ENCODE peak calls at places on chromosomes 4 and X, in seven cellular contexts. Q is heart right ventricle, F is psoas muscle, T is kidney epithelial cell, R is ascending aorta, H is choroid plexus epithelial cell, B is endodermal cell. Y is an unnamed sample.
A peak's percentile ranks its signal among the peaks of the same experiment; 100 is the strongest.

GRCh38 chr4:78634011-78634664 is 82.6 kb downstream of the ANXA3 start:
- DNase-seq in B (no peak), T (no peak), Q (peak; percentile 43), R (peak; percentile 38), H (no peak), F (no peak), Y (no peak)

GRCh38 chr4:112951362-112951962 is 98.0 kb upstream of the ANK2 start:
- DNase-seq in F (no peak), B (no peak), R (no peak), H (peak; percentile 40), T (no peak), Q (no peak), Y (no peak)

GRCh38 chrX:13377537-13377936 is 57.7 kb upstream of the ATXN3L start:
- DNase-seq in R (no peak), B (no peak), F (no peak), T (no peak), Q (peak; percentile 41), H (peak; percentile 79), Y (peak; percentile 95)

GRCh38 chr4:87219648-87220093 is 747 bp downstream of the KLHL8 start:
- DNase-seq in F (peak; percentile 57), R (no peak), H (peak; percentile 72), Q (peak; percentile 45), T (no peak), B (peak; percentile 77), Y (peak; percentile 14)

GRCh38 chr4:123892368-123892961 is 495.9 kb downstream of the SPRY1 start:
- DNase-seq in F (no peak), B (no peak), R (no peak), Q (no peak), H (peak; percentile 19), T (no peak), Y (no peak)

GRCh38 chr4:38075370-38076152 is 115.4 kb downstream of the PTTG2 start:
- DNase-seq in B (no peak), F (no peak), Q (peak; percentile 58), R (no peak), H (peak; percentile 61), T (no peak), Y (no peak)

GRCh38 chrX:55783723-55784122 is 66.2 kb downstream of the RRAGB start:
- DNase-seq in H (no peak), Q (no peak), T (no peak), B (no peak), R (no peak), F (no peak), Y (no peak)

GRCh38 chrX:9671998-9672397 is 93.6 kb downstream of the GPR143 start:
- DNase-seq in B (no peak), Q (no peak), R (no peak), H (no peak), F (no peak), T (no peak), Y (no peak)

GRCh38 chrX:88560673-88561330 is 186.2 kb upstream of the CPXCR1 start:
- DNase-seq in T (no peak), Q (no peak), B (no peak), R (no peak), H (no peak), F (no peak), Y (no peak)

GRCh38 chr4:1012031-1012739 is 759 bp downstream of the FGFRL1 start:
- DNase-seq in F (no peak), H (peak; percentile 36), B (peak; percentile 87), Q (no peak), T (no peak), R (no peak), Y (no peak)

GRCh38 chr4:39255266-39255665 is 72.9 kb downstream of the WDR19 start:
- DNase-seq in R (no peak), F (no peak), B (no peak), H (peak; percentile 59), Q (no peak), T (peak; percentile 38), Y (peak; percentile 11)

GRCh38 chr4:47122592-47123291 is 91.4 kb downstream of the GABRB1 start:
- DNase-seq in Q (peak; percentile 48), T (peak; percentile 37), F (no peak), R (no peak), B (peak; percentile 92), H (peak; percentile 90), Y (peak; percentile 44)

GRCh38 chrX:21873063-21873785 is 17.4 kb downstream of the YY2 start:
- DNase-seq in T (no peak), F (no peak), B (no peak), Q (no peak), H (peak; percentile 71), R (no peak), Y (no peak)

GRCh38 chrX:130025256-130025655 is 42.8 kb downstream of the BCORL1 start:
- DNase-seq in B (peak; percentile 83), T (no peak), Q (no peak), H (no peak), R (no peak), F (no peak), Y (no peak)

GRCh38 chrX:18151157-18151556 is 69.5 kb downstream of the BEND2 start:
- DNase-seq in Q (no peak), H (no peak), T (no peak), B (no peak), F (no peak), R (no peak), Y (no peak)

GRCh38 chr4:56655627-56656345 is 25.3 kb downstream of the HOPX start:
- DNase-seq in T (no peak), F (peak; percentile 56), B (no peak), H (no peak), R (no peak), Q (no peak), Y (no peak)
- H3K4me3 ChIP-seq in T (peak overlapping the region; percentile 47), F (peak overlapping the region; percentile 79), B (peak overlapping the region; percentile 80), H (peak overlapping the region; percentile 67), R (peak overlapping the region; percentile 69), Q (peak overlapping the region; percentile 55), Y (peak overlapping the region; percentile 34)

GRCh38 chr4:153641532-153641931 is 42.5 kb upstream of the TLR2 start:
- DNase-seq in T (no peak), F (no peak), H (no peak), B (no peak), Q (no peak), R (no peak), Y (no peak)

GRCh38 chr4:153643406-153644016 is 40.6 kb upstream of the TLR2 start:
- DNase-seq in R (no peak), H (peak; percentile 75), T (peak; percentile 18), B (no peak), F (no peak), Q (no peak), Y (peak; percentile 35)

GRCh38 chr4:153649572-153649991 is 34.5 kb upstream of the TLR2 start:
- DNase-seq in H (peak; percentile 51), F (no peak), R (no peak), T (no peak), Q (no peak), B (no peak), Y (no peak)

GRCh38 chr4:153647975-153648374 is 36.1 kb upstream of the TLR2 start:
- DNase-seq in F (no peak), R (no peak), H (no peak), T (no peak), Q (no peak), B (no peak), Y (no peak)

DNA sequence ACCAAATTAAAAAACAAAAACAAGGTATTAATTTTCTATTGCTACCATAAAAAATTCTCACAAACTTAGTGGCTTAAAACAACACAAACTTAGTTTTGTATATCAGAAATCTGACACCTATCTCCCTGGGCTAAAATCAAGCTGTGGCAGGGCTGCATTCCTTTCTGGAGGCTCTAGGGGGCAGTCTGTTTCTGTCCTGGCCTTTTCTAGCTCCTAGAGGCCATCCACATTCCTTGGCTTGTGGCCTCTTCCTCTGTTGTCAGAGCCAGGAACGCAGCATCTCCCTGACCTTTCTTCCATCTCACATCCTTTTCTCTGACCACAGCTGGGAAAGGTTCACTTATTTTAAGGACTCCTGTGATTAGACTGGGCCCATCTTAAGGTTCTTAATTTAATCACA is 38.9 kb upstream of the TLR2 start:
- DNase-seq in B (no peak), F (no peak), T (no peak), Q (no peak), R (no peak), H (no peak), Y (no peak)
- TF ChIP-seq CTCF in B (peak; percentile 53), F (no peak), T (peak; percentile 20), Q (no peak), R (no peak), H (peak; percentile 42), Y (peak; percentile 50)

GRCh38 chrX:155330992-155331391 is 3.4 kb downstream of the CLIC2 start:
- DNase-seq in R (no peak), Q (no peak), B (no peak), T (no peak), H (no peak), F (no peak), Y (no peak)

GRCh38 chrX:155329293-155329692 is 5.1 kb downstream of the CLIC2 start:
- DNase-seq in Q (no peak), B (no peak), T (no peak), F (no peak), H (no peak), R (no peak), Y (no peak)

GRCh38 chrX:155334486-155335316 is at the start of gene CLIC2:
- DNase-seq in R (no peak), F (no peak), T (no peak), H (peak; percentile 64), B (no peak), Q (peak; percentile 40), Y (peak; percentile 81)

DNA sequence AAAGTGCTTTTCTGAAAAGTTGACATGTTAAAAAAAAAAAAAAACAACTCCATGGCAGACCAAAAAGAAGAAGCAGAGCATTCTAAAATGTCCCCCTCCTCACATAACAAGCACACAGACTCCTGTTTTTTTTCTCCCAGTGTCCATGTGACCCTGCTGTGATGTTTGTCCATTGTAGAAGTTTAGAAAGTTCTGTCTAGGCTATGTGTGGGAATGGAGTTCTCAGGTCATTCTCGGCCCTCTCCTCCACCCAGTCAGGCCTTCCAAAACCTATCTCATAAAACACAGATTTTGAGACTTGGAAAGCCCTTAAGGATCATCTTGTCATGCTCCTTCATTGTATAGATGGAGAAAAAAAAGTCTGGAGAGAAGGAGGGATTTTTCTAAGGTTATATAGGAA is 713 bp downstream of the CLIC2 start:
- DNase-seq in F (no peak), B (no peak), T (no peak), Q (no peak), H (no peak), R (no peak), Y (no peak)
- H3K4me3 ChIP-seq in F (peak overlapping the region; percentile 58), B (no peak overlapping the region), T (no peak overlapping the region), Q (peak overlapping the region; percentile 56), H (no peak overlapping the region), R (peak overlapping the region; percentile 39), Y (no peak overlapping the region)

GRCh38 chr4:85149656-85150055 is 183.2 kb upstream of the WDFY3 start:
- DNase-seq in T (no peak), B (no peak), Q (no peak), R (no peak), F (no peak), H (peak; percentile 65), Y (no peak)
- TF ChIP-seq CTCF in T (no peak), B (no peak), Q (no peak), R (no peak), F (no peak), H (no peak), Y (no peak)

GRCh38 chr4:65358914-65359313 is 311.4 kb downstream of the EPHA5 start:
- DNase-seq in R (no peak), B (no peak), H (no peak), T (no peak), F (no peak), Q (no peak), Y (no peak)

GRCh38 chr4:65353098-65353497 is 317.2 kb downstream of the EPHA5 start:
- DNase-seq in Q (no peak), F (no peak), B (no peak), T (no peak), R (no peak), H (no peak), Y (no peak)
- H3K4me3 ChIP-seq in Q (no peak overlapping the region), F (no peak overlapping the region), B (no peak overlapping the region), T (no peak overlapping the region), R (no peak overlapping the region), H (no peak overlapping the region), Y (no peak overlapping the region)

Y was measured in HFF-Myc.